ENCODE peak calls at places on chromosomes 2 and 18, in five cellular contexts. T, G, Z, F and M are unnamed samples.

GRCh38 chr2:192278701-192279100 is 84.0 kb upstream of the TMEFF2 start:
- DNase-seq in F (no peak), G (no peak), T (no peak), Z (no peak), M (no peak)

GRCh38 chr2:129174143-129174542 is 805.3 kb upstream of the RAB6C start:
- DNase-seq in T (no peak), G (no peak), Z (no peak), F (no peak), M (no peak)

GRCh38 chr2:8682719-8683667 is 1.1 kb downstream of the ID2 start:
- DNase-seq in F (peak; percentile 39), Z (peak; percentile 59), G (peak; percentile 55), T (peak; percentile 78), M (peak; percentile 32)

GRCh38 chr2:10231551-10232085 is 71.1 kb upstream of the HPCAL1 start:
- DNase-seq in F (no peak), T (no peak), Z (no peak), G (no peak), M (no peak)

GRCh38 chr2:177474904-177475474 is 82.4 kb downstream of the AGPS start:
- DNase-seq in F (no peak), Z (peak; percentile 24), G (peak; percentile 52), T (no peak), M (peak; percentile 73)

GRCh38 chr18:63003899-63004298 is 288.6 kb downstream of the PHLPP1 start:
- DNase-seq in Z (no peak), G (no peak), T (no peak), F (no peak), M (no peak)

GRCh38 chr18:31760695-31761094 is at the start of gene SLC25A52:
- DNase-seq in F (no peak), T (no peak), G (no peak), Z (no peak), M (no peak)

GRCh38 chr2:111617299-111617803 is 266.6 kb downstream of the ANAPC1 start:
- DNase-seq in G (peak; percentile 61), Z (peak; percentile 27), F (no peak), T (no peak), M (peak; percentile 53)

GRCh38 chr2:121075006-121075545 is 209.9 kb downstream of the TFCP2L1 start:
- DNase-seq in F (no peak), Z (peak; percentile 96), T (peak; percentile 82), G (peak; percentile 93), M (peak; percentile 95)

GRCh38 chr2:9187620-9188214 is 18.9 kb upstream of the ASAP2 start:
- DNase-seq in Z (no peak), F (no peak), G (peak; percentile 58), T (no peak), M (peak; percentile 36)

GRCh38 chr18:8548186-8548585 is 61.1 kb upstream of the RAB12 start:
- DNase-seq in T (no peak), F (no peak), G (peak; percentile 39), Z (peak; percentile 53), M (peak; percentile 90)

GRCh38 chr2:102050854-102051391 is 59.2 kb downstream of the IL1R2 start:
- DNase-seq in F (peak; percentile 41), G (peak; percentile 91), T (no peak), Z (peak; percentile 28), M (peak; percentile 91)

GRCh38 chr2:96136123-96136720 is 2.1 kb downstream of the ASTL start:
- DNase-seq in Z (no peak), F (no peak), T (peak; percentile 17), G (no peak), M (no peak)

GRCh38 chr2:119326938-119327337 is 39.7 kb downstream of the C2orf76 start:
- DNase-seq in T (no peak), F (no peak), Z (no peak), G (no peak), M (no peak)

GRCh38 chr18:48781041-48781989 is 169.4 kb downstream of the SMAD7 start:
- DNase-seq in Z (no peak), G (peak; percentile 39), F (peak; percentile 74), T (no peak), M (peak; percentile 47)

GRCh38 chr2:73208258-73208657 is 5.8 kb upstream of the SMYD5 start:
- DNase-seq in T (no peak), G (no peak), Z (no peak), F (no peak), M (no peak)

GRCh38 chr18:62418258-62418657 is 93.1 kb downstream of the TNFRSF11A start:
- DNase-seq in Z (no peak), T (no peak), G (no peak), F (no peak), M (no peak)

GRCh38 chr18:79530821-79531220 is 135.1 kb downstream of the NFATC1 start:
- DNase-seq in T (no peak), F (no peak), Z (no peak), G (no peak), M (no peak)

GRCh38 chr18:43883886-43884285 is 606.6 kb upstream of the SYT4 start:
- DNase-seq in Z (no peak), F (no peak), T (no peak), G (no peak), M (no peak)

GRCh38 chr2:168137510-168138180 is 109.8 kb downstream of the STK39 start:
- DNase-seq in T (no peak), F (no peak), Z (no peak), G (no peak), M (no peak)

GRCh38 chr2:195590866-195591215 is 66.2 kb upstream of the SLC39A10 start:
- DNase-seq in Z (peak; percentile 46), G (no peak), T (no peak), F (no peak), M (no peak)

GRCh38 chr18:79690586-79691482 is 11.2 kb downstream of the CTDP1 start:
- DNase-seq in Z (no peak), G (no peak), T (no peak), F (no peak), M (no peak)

GRCh38 chr2:129191530-129191929 is 787.9 kb upstream of the RAB6C start:
- DNase-seq in F (no peak), G (no peak), Z (peak; percentile 33), T (no peak), M (no peak)

GRCh38 chr2:26602575-26602974 is 38.6 kb downstream of the CIB4 start:
- DNase-seq in F (no peak), Z (no peak), G (no peak), T (no peak), M (no peak)

GRCh38 chr18:13435596-13436333 is 217.2 kb downstream of the LDLRAD4 start:
- DNase-seq in Z (peak; percentile 33), G (no peak), F (no peak), T (no peak), M (peak; percentile 92)

GRCh38 chr2:218261424-218262273 is 834 bp downstream of the GPBAR1 start:
- DNase-seq in F (no peak), G (no peak), Z (no peak), T (peak; percentile 23), M (no peak)

GRCh38 chr18:55398858-55399257 is 189.1 kb downstream of the TCF4 start:
- DNase-seq in Z (no peak), T (no peak), G (no peak), F (no peak), M (no peak)

GRCh38 chr2:181771355-181771754 is 91.0 kb upstream of the NEUROD1 start:
- DNase-seq in T (no peak), G (no peak), F (no peak), Z (no peak), M (no peak)

GRCh38 chr18:76697441-76697901 is 124.9 kb upstream of the ZNF236 start:
- DNase-seq in Z (no peak), G (peak; percentile 12), F (no peak), T (no peak), M (peak; percentile 62)

GRCh38 chr2:178730049-178730448 is 77.2 kb downstream of the TTN start:
- DNase-seq in T (no peak), Z (no peak), G (no peak), F (no peak), M (no peak)

GRCh38 chr2:120498576-120499394 is 152.8 kb downstream of the INHBB start:
- DNase-seq in Z (no peak), G (no peak), T (no peak), F (no peak), M (no peak)

GRCh38 chr2:203814661-203815540 is 52.7 kb upstream of the CTLA4 start:
- DNase-seq in Z (peak; percentile 79), T (peak; percentile 56), F (peak; percentile 12), G (peak; percentile 82), M (peak; percentile 85)

GRCh38 chr2:9739508-9739907 is 103.8 kb upstream of the TAF1B start:
- DNase-seq in G (no peak), F (no peak), T (no peak), Z (no peak), M (no peak)

GRCh38 chr2:45823723-45824206 is 172.3 kb downstream of the PRKCE start:
- DNase-seq in F (peak; percentile 70), G (no peak), T (peak; percentile 85), Z (peak; percentile 94), M (no peak)